ENCODE peak calls at places on chromosomes 6 and 20, in five cellular contexts. F is NT2/D1, D is GM12878, B is HepG2, A is H1. Z is an unnamed sample.

GRCh38 chr6:100574836-100575235 is 110.1 kb upstream of the SIM1 start:
- DNase-seq in F (no peak), D (no peak), B (no peak), A (no peak), Z (no peak)

GRCh38 chr20:48720256-48721020 is 107.4 kb downstream of the PREX1 start:
- DNase-seq in F (no peak), D (no peak), B (no peak), A (no peak), Z (no peak)

GRCh38 chr20:19257201-19257600 is 44.8 kb downstream of the SLC24A3 start:
- DNase-seq in F (no peak), D (no peak), B (no peak), A (no peak), Z (no peak)

GRCh38 chr6:7975764-7976146 is 65.2 kb upstream of the TXNDC5 start:
- DNase-seq in F (no peak), D (no peak), B (peak), A (no peak), Z (no peak)

GRCh38 chr20:8853805-8854338 is 215.0 kb upstream of the PLCB4 start:
- DNase-seq in F (peak), D (peak), B (peak), A (no peak), Z (peak)

GRCh38 chr6:38184780-38185080 is 365.2 kb downstream of the ZFAND3 start:
- DNase-seq in F (no peak), D (no peak), B (no peak), A (no peak), Z (no peak)

GRCh38 chr6:14739830-14740229 is 506.0 kb upstream of the JARID2 start:
- DNase-seq in F (no peak), D (no peak), B (no peak), A (no peak), Z (no peak)

GRCh38 chr6:168515376-168515775 is 74.4 kb downstream of the SMOC2 start:
- DNase-seq in F (no peak), D (no peak), B (no peak), A (no peak), Z (no peak)

GRCh38 chr20:51660741-51661608 is 107.2 kb downstream of the ATP9A start:
- DNase-seq in F (no peak), D (no peak), B (no peak), A (no peak), Z (no peak)

GRCh38 chr6:39389372-39389767 is 66.9 kb upstream of the KCNK16 start:
- DNase-seq in F (no peak), D (no peak), B (no peak), A (no peak), Z (peak)

GRCh38 chr6:142819603-142820335 is 125.2 kb downstream of the HIVEP2 start:
- DNase-seq in F (no peak), D (peak), B (no peak), A (no peak), Z (no peak)

GRCh38 chr6:27966044-27966443 is 9.0 kb downstream of the OR2B6 start:
- DNase-seq in F (no peak), D (no peak), B (no peak), A (no peak), Z (no peak)

GRCh38 chr20:31484001-31484400 is 8.9 kb downstream of the REM1 start:
- DNase-seq in F (no peak), D (no peak), B (no peak), A (no peak), Z (no peak)

GRCh38 chr6:3359091-3359752 is 97.6 kb downstream of the SLC22A23 start:
- DNase-seq in F (no peak), D (no peak), B (no peak), A (no peak), Z (no peak)

GRCh38 chr6:170221753-170222400 is 69.0 kb downstream of the DLL1 start:
- DNase-seq in F (no peak), D (no peak), B (no peak), A (no peak), Z (no peak)

GRCh38 chr20:54112221-54112884 is 42.0 kb upstream of the BCAS1 start:
- DNase-seq in F (no peak), D (no peak), B (no peak), A (no peak), Z (no peak)

GRCh38 chr6:25094726-25095125 is 159.0 kb upstream of the RIPOR2 start:
- DNase-seq in F (no peak), D (no peak), B (no peak), A (no peak), Z (no peak)

GRCh38 chr6:28295326-28295725 is 14.0 kb downstream of the PGBD1 start:
- DNase-seq in F (no peak), D (no peak), B (no peak), A (no peak), Z (no peak)

GRCh38 chr6:33252758-33253157 is 18.9 kb downstream of the VPS52 start:
- DNase-seq in F (no peak), D (no peak), B (no peak), A (no peak), Z (no peak)

GRCh38 chr6:76120302-76120701 is 47.8 kb upstream of the IMPG1 start:
- DNase-seq in F (peak), D (no peak), B (no peak), A (peak), Z (no peak)

GRCh38 chr20:25246182-25246943 is 1.5 kb upstream of the PYGB start:
- DNase-seq in F (no peak), D (no peak), B (no peak), A (no peak), Z (no peak)

GRCh38 chr6:36805107-36805797 is 34.0 kb downstream of the CPNE5 start:
- DNase-seq in F (no peak), D (no peak), B (no peak), A (no peak), Z (no peak)

GRCh38 chr6:150713876-150714275 is 114.2 kb downstream of the PLEKHG1 start:
- DNase-seq in F (no peak), D (no peak), B (no peak), A (no peak), Z (no peak)

GRCh38 chr6:45901777-45902650 is 113.6 kb downstream of the CLIC5 start:
- DNase-seq in F (no peak), D (no peak), B (no peak), A (no peak), Z (no peak)

GRCh38 chr6:45899683-45899946 is 116.0 kb downstream of the CLIC5 start:
- DNase-seq in F (no peak), D (no peak), B (no peak), A (no peak), Z (no peak)

GRCh38 chr6:45900808-45901752 is 114.6 kb downstream of the CLIC5 start:
- DNase-seq in F (peak), D (no peak), B (no peak), A (peak), Z (no peak)

GRCh38 chr6:45902984-45903383 is 112.7 kb downstream of the CLIC5 start:
- DNase-seq in F (no peak), D (no peak), B (no peak), A (no peak), Z (no peak)

GRCh38 chr6:45903959-45904358 is 111.7 kb downstream of the CLIC5 start:
- DNase-seq in F (no peak), D (no peak), B (no peak), A (no peak), Z (no peak)
- TF ChIP-seq SUZ12 in F (no peak), D (no peak), B (no peak), A (no peak), Z (no peak)

GRCh38 chr6:12467706-12468670 is 177.8 kb downstream of the EDN1 start:
- DNase-seq in F (no peak), D (no peak), B (no peak), A (no peak), Z (no peak)
- TF ChIP-seq SUZ12 in F (no peak), D (no peak), B (no peak), A (no peak), Z (no peak)

DNA sequence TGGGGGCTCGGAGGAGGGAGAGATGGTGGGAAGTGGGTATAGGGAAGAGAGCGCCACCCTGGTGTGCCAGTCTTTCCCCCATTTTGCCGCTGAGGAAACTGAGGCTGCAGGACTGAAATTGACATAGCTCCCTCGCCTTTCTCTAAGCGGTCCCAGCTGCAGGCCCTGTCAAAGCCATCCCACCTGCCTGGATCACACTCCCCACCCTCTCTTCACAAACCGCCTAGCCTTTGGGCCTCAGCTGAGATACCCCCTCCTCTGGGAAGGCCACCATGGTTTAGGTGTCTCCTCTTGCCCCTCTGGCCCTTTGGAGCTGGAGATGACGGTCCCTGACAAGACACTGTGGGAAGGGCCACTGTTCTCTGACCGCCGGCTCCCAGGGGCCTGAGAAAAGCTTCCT is 16.9 kb downstream of the SRC start:
- DNase-seq in F (no peak), D (no peak), B (no peak), A (no peak), Z (no peak)
- TF ChIP-seq SUZ12 in F (no peak), D (no peak), B (no peak), A (no peak), Z (no peak)

DNA sequence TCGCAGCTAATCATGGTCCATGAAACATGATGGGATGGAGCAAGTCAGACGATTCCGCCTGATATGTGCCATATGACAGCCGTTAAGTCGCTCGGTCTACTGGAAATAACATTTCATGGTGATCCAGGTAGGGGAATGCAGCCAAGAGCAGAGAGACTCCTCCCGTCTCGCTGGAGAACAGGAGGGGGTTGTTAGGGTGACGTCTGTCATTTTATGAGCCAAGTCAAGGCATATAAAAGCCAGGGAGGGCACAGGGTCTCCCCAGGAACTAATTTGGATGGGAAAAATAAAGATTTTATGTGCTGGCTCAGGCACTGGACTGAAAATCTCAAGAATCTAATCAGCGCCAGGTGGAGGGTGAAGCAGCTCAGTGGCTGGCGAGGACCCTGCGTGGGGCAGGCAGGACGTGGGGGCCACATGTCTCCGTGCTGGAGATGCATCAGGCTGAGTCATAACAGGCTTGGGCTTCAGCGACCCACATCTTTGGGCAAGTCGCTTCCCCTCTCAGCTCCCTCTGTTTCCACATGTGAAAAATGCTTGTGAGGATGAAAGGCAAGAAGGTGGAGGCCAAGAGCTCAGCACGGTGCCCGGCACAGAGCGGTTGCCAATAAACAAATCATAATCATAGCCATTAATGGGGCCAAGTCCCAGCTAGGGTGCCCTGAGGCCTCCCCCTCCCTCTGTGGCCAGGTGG is 234.6 kb downstream of the ANKRD60 start:
- DNase-seq in F (no peak), D (no peak), B (no peak), A (no peak), Z (no peak)
- TF ChIP-seq SUZ12 in F (no peak), D (no peak), B (no peak), A (no peak), Z (no peak)

GRCh38 chr6:90169328-90169886 is 127.2 kb downstream of the BACH2 start:
- DNase-seq in F (no peak), D (no peak), B (no peak), A (no peak), Z (no peak)
- TF ChIP-seq SUZ12 in F (no peak), D (no peak), B (no peak), A (no peak), Z (no peak)

GRCh38 chr6:30965140-30965601 is 18.3 kb upstream of the MUC21 start:
- DNase-seq in F (no peak), D (no peak), B (no peak), A (no peak), Z (no peak)

GRCh38 chr6:30963641-30964040 is 19.9 kb upstream of the MUC21 start:
- DNase-seq in F (no peak), D (no peak), B (no peak), A (no peak), Z (no peak)

GRCh38 chr6:30966154-30966553 is 17.4 kb upstream of the MUC21 start:
- DNase-seq in F (no peak), D (no peak), B (no peak), A (no peak), Z (no peak)

GRCh38 chr6:30962716-30963115 is 20.8 kb upstream of the MUC21 start:
- DNase-seq in F (no peak), D (no peak), B (no peak), A (no peak), Z (no peak)

DNA sequence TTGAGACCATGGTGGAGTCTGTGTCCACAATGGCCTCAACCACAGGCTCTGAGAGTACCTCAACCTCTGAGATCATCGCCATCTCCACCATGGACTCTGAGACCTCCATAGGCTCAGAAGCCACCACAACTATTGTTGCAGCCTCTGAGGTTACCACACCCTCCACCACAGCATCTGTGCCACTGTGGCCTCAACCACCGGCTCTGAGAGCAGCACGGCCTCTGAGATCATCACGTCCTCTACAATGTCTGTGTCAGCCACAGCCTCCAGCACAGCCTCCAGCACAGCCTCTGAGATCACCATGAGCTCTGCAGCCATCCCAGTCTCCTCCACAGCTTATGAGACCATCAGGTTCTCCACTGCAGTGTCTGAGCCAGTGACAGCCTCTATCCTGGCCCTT is 19.4 kb upstream of the MUC21 start:
- DNase-seq in F (no peak), D (no peak), B (no peak), A (no peak), Z (no peak)
- TF ChIP-seq SUZ12 in F (no peak), D (no peak), B (no peak), A (no peak), Z (no peak)

Z was measured in HEK293T.